ENCODE peak calls at places on chromosomes 6 and 20, in ten cellular contexts. G is stomach; L is thoracic aorta; O is CD8-positive, alpha-beta memory T cell; H is IMR-90; C is aorta; Q is colonic mucosa; U is mesendoderm; M is uterus; Z is PC-3. R is an unnamed sample. For H3K27me3 and H3K4me1, the result is how much of the 10 kb centered on the place peaks cover.

GRCh38 chr20:1817577-1818211 is 77.5 kb upstream of the SIRPA start:
- DNase-seq in G (no peak), O (no peak), Z (no peak), C (no peak), U (no peak), M (no peak), Q (no peak), H (no peak), L (no peak), R (peak)

GRCh38 chr6:144661101-144661806 is 376.1 kb downstream of the UTRN start:
- DNase-seq in O (no peak), H (peak), M (no peak), L (no peak), G (no peak), Z (peak), U (peak), C (no peak), Q (peak), R (peak)

GRCh38 chr6:162942860-162943259 is 215.1 kb downstream of the PACRG start:
- DNase-seq in H (peak), C (no peak), U (peak), M (no peak), Q (no peak), L (no peak), Z (no peak), O (no peak), G (no peak), R (no peak)

GRCh38 chr20:36941403-36941835 is 10.1 kb downstream of the SAMHD1 start:
- DNase-seq in C (no peak), Z (peak), O (no peak), H (no peak), Q (no peak), U (no peak), G (no peak), M (no peak), L (no peak), R (peak)

GRCh38 chr6:169793408-169793807 is 42.0 kb downstream of the ERMARD start:
- DNase-seq in M (no peak), U (no peak), H (no peak), O (no peak), L (no peak), G (no peak), Z (no peak), Q (peak), C (peak), R (no peak)

GRCh38 chr20:2800590-2801458 is at the start of gene CPXM1:
- DNase-seq in L (no peak), M (no peak), O (no peak), Z (no peak), U (peak), G (no peak), Q (no peak), C (peak), H (no peak), R (no peak)

GRCh38 chr20:59082077-59082740 is 39.6 kb upstream of the PRELID3B start:
- DNase-seq in L (no peak), Q (no peak), C (no peak), M (no peak), H (peak), Z (peak), G (no peak), U (peak), O (no peak), R (no peak)

GRCh38 chr20:38209736-38210405 is 44.8 kb upstream of the TGM2 start:
- DNase-seq in Q (no peak), L (no peak), C (peak), O (no peak), G (no peak), M (peak), Z (peak), H (no peak), U (no peak), R (no peak)

GRCh38 chr6:52407467-52407866 is 12.7 kb upstream of the EFHC1 start:
- DNase-seq in Q (no peak), O (no peak), H (peak), C (no peak), G (no peak), M (no peak), U (peak), Z (peak), L (no peak), R (no peak)

GRCh38 chr6:43150051-43150751 is 20.9 kb upstream of the SRF start:
- DNase-seq in L (no peak), O (no peak), U (no peak), M (no peak), Q (peak), G (peak), C (no peak), H (peak), Z (peak), R (peak)

GRCh38 chr20:15799871-15800270 is 773.4 kb downstream of the KIF16B start:
- DNase-seq in L (no peak), Z (peak), G (no peak), Q (no peak), C (no peak), O (no peak), H (peak), U (no peak), M (no peak), R (no peak)

GRCh38 chr6:46327769-46328168 is 157.0 kb upstream of the ENPP5 start:
- DNase-seq in M (no peak), H (no peak), Z (no peak), L (no peak), O (no peak), G (no peak), U (no peak), C (no peak), Q (peak), R (peak)

GRCh38 chr6:127457444-127458064 is 1.6 kb downstream of the KIAA0408 start:
- DNase-seq in O (no peak), C (no peak), G (no peak), H (peak), U (peak), Q (no peak), Z (peak), M (no peak), L (no peak), R (no peak)

GRCh38 chr20:15236812-15237211 is 899.4 kb upstream of the FLRT3 start:
- DNase-seq in Z (peak), L (no peak), U (peak), M (no peak), G (peak), Q (peak), C (no peak), H (peak), O (no peak), R (peak)

GRCh38 chr6:43509142-43509983 is 783 bp downstream of the LRRC73 start:
- DNase-seq in H (no peak), C (no peak), M (no peak), Q (no peak), G (no peak), U (no peak), Z (no peak), O (no peak), L (no peak), R (no peak)

GRCh38 chr20:50385733-50386640 is 124.2 kb upstream of the PTPN1 start:
- DNase-seq in M (no peak), O (peak), H (peak), Q (no peak), C (peak), L (no peak), Z (no peak), G (no peak), U (no peak), R (no peak)

GRCh38 chr6:42236680-42237473 is 19.2 kb upstream of the MRPS10 start:
- DNase-seq in O (no peak), L (no peak), M (no peak), Q (no peak), H (no peak), C (peak), G (no peak), U (no peak), Z (no peak), R (no peak)

GRCh38 chr6:71489736-71490135 is 201.1 kb downstream of the OGFRL1 start:
- DNase-seq in H (peak), Q (no peak), Z (peak), G (no peak), M (no peak), C (peak), O (no peak), L (no peak), U (peak), R (no peak)

DNA sequence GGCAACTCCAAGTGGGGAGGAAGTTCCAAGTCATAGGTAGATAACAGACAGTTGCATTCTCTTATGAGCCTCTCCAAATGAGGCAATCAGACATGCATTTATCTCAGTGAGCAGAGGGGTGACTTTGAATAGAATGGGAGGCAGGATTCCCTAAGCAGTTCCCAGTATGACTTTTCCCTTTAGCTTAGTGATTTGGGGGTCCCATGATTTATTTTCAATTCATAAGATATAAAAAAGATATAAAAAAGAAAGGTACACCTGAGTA is 823 bp upstream of the UFL1 start:
- DNase-seq in Q (peak), U (no peak), H (no peak), Z (no peak), L (no peak), G (no peak), C (no peak), M (no peak), O (no peak), R (no peak)
- H3K4me3 ChIP-seq in Q (peak), U (no peak), H (peak), Z (peak), L (peak), G (peak), C (peak), M (peak), O (peak), R (peak)

GRCh38 chr6:88166901-88167624 is 916 bp upstream of the CNR1 start:
- DNase-seq in G (no peak), O (no peak), H (no peak), Z (no peak), U (peak), M (no peak), Q (no peak), L (no peak), C (peak), R (no peak)

GRCh38 chr6:88165877-88166492 is at the start of gene CNR1:
- DNase-seq in M (peak), Z (no peak), O (no peak), C (peak), L (no peak), U (peak), G (peak), H (no peak), Q (peak), R (peak)

GRCh38 chr6:88167625-88167937 is 1.4 kb upstream of the CNR1 start:
- DNase-seq in U (no peak), H (no peak), G (no peak), Z (no peak), L (no peak), Q (no peak), C (no peak), O (no peak), M (no peak), R (no peak)

GRCh38 chr6:88166493-88166900 is 350 bp upstream of the CNR1 start:
- DNase-seq in Z (no peak), U (peak), M (no peak), Q (peak), H (no peak), C (peak), G (no peak), L (no peak), O (no peak), R (no peak)

GRCh38 chr6:88168362-88168761 is 2.2 kb upstream of the CNR1 start:
- DNase-seq in O (no peak), G (no peak), H (no peak), C (no peak), M (no peak), U (peak), Q (no peak), Z (no peak), L (no peak), R (no peak)
- H3K27me3 ChIP-seq in O (under half), G (half or more), H (under half), C (under half), M (under half), U (under half), Q (under half), Z (under half), L (under half), R (half or more)

GRCh38 chr6:125844989-125845388 is 54.2 kb downstream of the NCOA7 start:
- DNase-seq in C (no peak), G (no peak), Z (no peak), U (no peak), H (no peak), L (no peak), Q (no peak), O (no peak), M (no peak), R (no peak)
- H3K4me1 ChIP-seq in C (under half), G (under half), Z (under half), U (under half), H (under half), L (under half), Q (under half), O (under half), M (under half), R (under half)

DNA sequence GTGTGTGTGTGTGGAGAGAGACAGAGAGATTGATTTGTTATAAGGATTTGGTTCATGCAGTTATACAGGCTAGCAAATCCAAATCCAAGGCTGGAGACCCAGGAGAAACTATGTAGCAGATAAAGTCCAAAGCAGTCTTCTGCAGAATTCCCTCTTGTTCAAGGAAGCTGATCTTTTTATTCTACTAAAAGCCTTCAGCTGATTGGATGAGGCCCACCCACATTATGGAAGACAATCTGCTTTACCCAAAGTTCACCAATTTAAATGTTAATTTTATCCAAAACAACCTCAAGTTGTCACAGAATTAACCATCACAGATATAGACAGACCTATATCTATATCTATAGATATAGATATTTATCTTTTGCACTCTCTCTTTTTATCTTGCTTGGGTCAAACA is 67.0 kb downstream of the TPBG start:
- DNase-seq in L (no peak), C (no peak), G (no peak), Z (no peak), M (no peak), O (no peak), H (no peak), U (no peak), Q (no peak), R (no peak)
- H3K4me3 ChIP-seq in L (no peak), C (no peak), G (no peak), Z (no peak), M (no peak), O (no peak), H (no peak), U (no peak), Q (no peak), R (no peak)

GRCh38 chr6:34145161-34146020 is 496 bp downstream of the GRM4 start:
- DNase-seq in M (no peak), G (no peak), L (no peak), C (peak), Q (no peak), Z (peak), O (no peak), H (peak), U (peak), R (no peak)

GRCh38 chr6:34142599-34142998 is 3.3 kb downstream of the GRM4 start:
- DNase-seq in Q (no peak), L (no peak), Z (no peak), U (peak), H (no peak), G (no peak), O (no peak), M (no peak), C (peak), R (no peak)

GRCh38 chr6:34144581-34145160 is 1.2 kb downstream of the GRM4 start:
- DNase-seq in G (no peak), Z (no peak), L (no peak), H (no peak), Q (no peak), U (no peak), M (no peak), C (peak), O (no peak), R (no peak)

GRCh38 chr6:34143196-34143883 is 2.5 kb downstream of the GRM4 start:
- DNase-seq in O (no peak), Z (no peak), U (no peak), L (no peak), H (no peak), G (no peak), M (no peak), Q (no peak), C (peak), R (no peak)

GRCh38 chr6:34143884-34144580 is 1.9 kb downstream of the GRM4 start:
- DNase-seq in H (no peak), Z (no peak), L (no peak), C (peak), Q (no peak), O (no peak), U (peak), M (peak), G (no peak), R (no peak)
- H3K27me3 ChIP-seq in H (half or more), Z (under half), L (under half), C (under half), Q (half or more), O (half or more), U (under half), M (under half), G (half or more), R (half or more)

DNA sequence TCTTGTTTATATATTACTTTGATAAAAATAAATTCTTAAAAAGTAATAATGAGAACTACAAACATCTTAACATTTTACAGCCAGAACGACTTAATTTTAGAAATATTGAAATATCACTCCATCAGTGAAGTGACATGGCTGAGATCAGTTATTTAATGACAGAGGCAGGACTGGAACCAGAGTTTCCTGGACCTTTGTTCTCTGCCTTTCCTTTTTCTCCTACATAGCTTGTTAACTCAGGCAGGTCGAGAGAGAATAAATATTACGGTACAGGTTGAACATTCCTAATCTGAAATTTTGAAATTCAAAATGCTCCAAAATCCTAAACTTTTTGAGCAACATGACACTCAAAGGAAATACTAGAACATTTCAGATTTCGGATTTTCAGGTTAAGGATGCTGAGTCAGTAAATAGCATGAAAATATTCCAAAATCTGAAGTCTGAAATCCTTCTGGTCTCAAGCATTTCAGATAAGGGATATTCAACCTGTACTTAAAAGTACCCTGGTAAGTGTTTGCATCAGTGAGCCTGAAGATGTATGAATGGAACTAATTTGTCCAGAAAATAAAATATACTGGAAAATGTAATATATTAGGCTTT is 6.5 kb downstream of the TMEM170B start:
- DNase-seq in O (no peak), H (no peak), Z (no peak), Q (no peak), U (no peak), C (no peak), L (no peak), G (no peak), M (no peak), R (no peak)
- H3K4me1 ChIP-seq in O (under half), H (under half), Z (under half), Q (under half), U (under half), C (under half), L (under half), G (under half), M (under half), R (under half)

R was measured in transverse colon.